ENCODE peak calls at places on chromosomes 12 and 14, in five cellular contexts. One of them, this sample, is unnamed.

GRCh38 chr14:54329082-54329695 is 67.6 kb upstream of the CDKN3 start:
- DNase-seq in DND-41: peak
- DNase-seq in uterus: peak
- DNase-seq in lower leg skin: no peak
- DNase-seq in astrocyte: peak
- DNase-seq in this sample: peak

GRCh38 chr12:120677765-120678473 is 9.0 kb upstream of the MLEC start:
- DNase-seq in lower leg skin: no peak
- DNase-seq in DND-41: no peak
- DNase-seq in astrocyte: no peak
- DNase-seq in uterus: peak
- DNase-seq in this sample: peak

GRCh38 chr12:27693403-27693802 is 2.8 kb upstream of the REP15 start:
- DNase-seq in uterus: no peak
- DNase-seq in astrocyte: no peak
- DNase-seq in lower leg skin: no peak
- DNase-seq in DND-41: no peak
- DNase-seq in this sample: no peak

GRCh38 chr14:77272261-77272660 is 1.3 kb upstream of the NGB start:
- DNase-seq in astrocyte: no peak
- DNase-seq in DND-41: no peak
- DNase-seq in uterus: no peak
- DNase-seq in lower leg skin: no peak
- DNase-seq in this sample: no peak

GRCh38 chr14:30873308-30874119 is 845 bp upstream of the COCH start:
- DNase-seq in lower leg skin: no peak
- DNase-seq in uterus: no peak
- DNase-seq in DND-41: no peak
- DNase-seq in astrocyte: no peak
- DNase-seq in this sample: no peak

GRCh38 chr14:70905316-70905715 is 1.9 kb upstream of the PCNX1 start:
- DNase-seq in uterus: peak
- DNase-seq in DND-41: no peak
- DNase-seq in lower leg skin: peak
- DNase-seq in astrocyte: no peak
- DNase-seq in this sample: no peak

GRCh38 chr14:22973217-22974032 is 8.9 kb downstream of the AJUBA start:
- DNase-seq in uterus: peak
- DNase-seq in lower leg skin: no peak
- DNase-seq in astrocyte: no peak
- DNase-seq in DND-41: peak
- DNase-seq in this sample: peak

GRCh38 chr14:69262516-69262915 is 2.6 kb downstream of the GALNT16 start:
- DNase-seq in uterus: no peak
- DNase-seq in DND-41: no peak
- DNase-seq in lower leg skin: peak
- DNase-seq in astrocyte: no peak
- DNase-seq in this sample: no peak

GRCh38 chr14:55858604-55859003 is 259.6 kb upstream of the PELI2 start:
- DNase-seq in uterus: no peak
- DNase-seq in lower leg skin: no peak
- DNase-seq in DND-41: no peak
- DNase-seq in astrocyte: no peak
- DNase-seq in this sample: no peak

GRCh38 chr12:58917699-58918334 is 2.5 kb downstream of the LRIG3 start:
- DNase-seq in astrocyte: no peak
- DNase-seq in uterus: no peak
- DNase-seq in DND-41: no peak
- DNase-seq in lower leg skin: no peak
- DNase-seq in this sample: no peak

GRCh38 chr12:87150969-87151662 is 878.1 kb downstream of the C12orf50 start:
- DNase-seq in astrocyte: no peak
- DNase-seq in lower leg skin: no peak
- DNase-seq in DND-41: no peak
- DNase-seq in uterus: no peak
- DNase-seq in this sample: no peak

GRCh38 chr12:59166457-59166856 is 246.2 kb upstream of the LRIG3 start:
- DNase-seq in astrocyte: no peak
- DNase-seq in lower leg skin: no peak
- DNase-seq in uterus: no peak
- DNase-seq in DND-41: no peak
- DNase-seq in this sample: no peak

GRCh38 chr14:22664261-22664660 is 20.1 kb upstream of the OR6J1 start:
- DNase-seq in lower leg skin: no peak
- DNase-seq in astrocyte: no peak
- DNase-seq in uterus: no peak
- DNase-seq in DND-41: no peak
- DNase-seq in this sample: no peak

GRCh38 chr12:97754306-97754705 is 291.7 kb downstream of the RMST start:
- DNase-seq in astrocyte: no peak
- DNase-seq in lower leg skin: no peak
- DNase-seq in uterus: no peak
- DNase-seq in DND-41: no peak
- DNase-seq in this sample: no peak

GRCh38 chr12:4039927-4040326 is 166.7 kb upstream of the PARP11 start:
- DNase-seq in lower leg skin: no peak
- DNase-seq in astrocyte: no peak
- DNase-seq in uterus: no peak
- DNase-seq in DND-41: no peak
- DNase-seq in this sample: no peak

GRCh38 chr12:104215638-104216297 is at the start of gene TXNRD1:
- DNase-seq in uterus: peak
- DNase-seq in DND-41: no peak
- DNase-seq in lower leg skin: peak
- DNase-seq in astrocyte: peak
- DNase-seq in this sample: peak

GRCh38 chr14:87896393-87897380 is 96.3 kb downstream of the GALC start:
- DNase-seq in lower leg skin: no peak
- DNase-seq in uterus: no peak
- DNase-seq in DND-41: no peak
- DNase-seq in astrocyte: peak
- DNase-seq in this sample: peak

GRCh38 chr14:72513994-72514659 is 379.8 kb downstream of the DPF3 start:
- DNase-seq in lower leg skin: peak
- DNase-seq in uterus: no peak
- DNase-seq in astrocyte: peak
- DNase-seq in DND-41: no peak
- DNase-seq in this sample: no peak

GRCh38 chr12:13443498-13443897 is 247.0 kb downstream of the EMP1 start:
- DNase-seq in uterus: no peak
- DNase-seq in DND-41: no peak
- DNase-seq in astrocyte: no peak
- DNase-seq in lower leg skin: no peak
- DNase-seq in this sample: no peak

GRCh38 chr12:50639721-50640120 is 124.2 kb upstream of the ATF1 start:
- DNase-seq in lower leg skin: no peak
- DNase-seq in DND-41: no peak
- DNase-seq in uterus: no peak
- DNase-seq in astrocyte: no peak
- DNase-seq in this sample: no peak

GRCh38 chr12:50642035-50642451 is 121.9 kb upstream of the ATF1 start:
- DNase-seq in DND-41: no peak
- DNase-seq in lower leg skin: no peak
- DNase-seq in astrocyte: peak
- DNase-seq in uterus: no peak
- DNase-seq in this sample: no peak

GRCh38 chr12:50640321-50640939 is 123.5 kb upstream of the ATF1 start:
- DNase-seq in lower leg skin: no peak
- DNase-seq in DND-41: no peak
- DNase-seq in uterus: no peak
- DNase-seq in astrocyte: no peak
- DNase-seq in this sample: no peak

GRCh38 chr12:50641566-50641965 is 122.3 kb upstream of the ATF1 start:
- DNase-seq in astrocyte: no peak
- DNase-seq in DND-41: no peak
- DNase-seq in lower leg skin: no peak
- DNase-seq in uterus: no peak
- DNase-seq in this sample: no peak

DNA sequence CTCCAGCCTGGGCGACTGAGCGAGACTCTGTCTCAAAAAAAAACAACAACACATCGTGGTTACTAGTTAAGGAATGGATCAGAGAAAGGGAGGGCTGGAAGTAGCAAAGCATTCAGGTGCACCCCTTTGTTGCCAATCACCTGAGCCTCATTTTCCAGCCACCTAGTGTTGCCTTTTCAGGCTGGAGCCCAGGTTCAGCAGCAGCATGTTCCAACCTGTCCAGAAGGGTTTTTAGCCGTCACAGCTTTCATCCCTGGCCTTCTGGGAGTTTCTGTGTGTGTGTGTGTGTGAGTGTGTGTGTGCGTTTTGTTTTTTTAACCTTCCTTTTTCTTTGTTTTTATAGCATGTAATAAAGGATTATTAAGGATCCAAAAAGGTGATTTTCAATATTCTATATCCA is 121.1 kb upstream of the ATF1 start:
- DNase-seq in DND-41: no peak
- DNase-seq in astrocyte: no peak
- DNase-seq in lower leg skin: no peak
- DNase-seq in uterus: no peak
- DNase-seq in this sample: no peak
- TF ChIP-seq CTCF in DND-41: no peak
- TF ChIP-seq CTCF in astrocyte: no peak
- TF ChIP-seq CTCF in lower leg skin: no peak
- TF ChIP-seq CTCF in uterus: no peak
- TF ChIP-seq CTCF in this sample: no peak

GRCh38 chr14:99273724-99274345 is 1.8 kb upstream of the BCL11B start:
- DNase-seq in astrocyte: no peak
- DNase-seq in lower leg skin: peak
- DNase-seq in uterus: no peak
- DNase-seq in DND-41: no peak
- DNase-seq in this sample: peak
- TF ChIP-seq CTCF in astrocyte: no peak
- TF ChIP-seq CTCF in lower leg skin: no peak
- TF ChIP-seq CTCF in uterus: no peak
- TF ChIP-seq CTCF in DND-41: no peak
- TF ChIP-seq CTCF in this sample: no peak

GRCh38 chr12:47942327-47943230 is 20.8 kb upstream of the TMEM106C start:
- DNase-seq in astrocyte: no peak
- DNase-seq in DND-41: no peak
- DNase-seq in lower leg skin: peak
- DNase-seq in uterus: no peak
- DNase-seq in this sample: peak
- TF ChIP-seq CTCF in astrocyte: no peak
- TF ChIP-seq CTCF in DND-41: peak
- TF ChIP-seq CTCF in lower leg skin: no peak
- TF ChIP-seq CTCF in uterus: no peak
- TF ChIP-seq CTCF in this sample: peak

GRCh38 chr14:103296987-103297386 is 37.0 kb upstream of the EIF5 start:
- DNase-seq in uterus: no peak
- DNase-seq in astrocyte: no peak
- DNase-seq in DND-41: no peak
- DNase-seq in lower leg skin: peak
- DNase-seq in this sample: no peak

GRCh38 chr14:103302966-103303365 is 31.1 kb upstream of the EIF5 start:
- DNase-seq in uterus: no peak
- DNase-seq in lower leg skin: no peak
- DNase-seq in DND-41: no peak
- DNase-seq in astrocyte: no peak
- DNase-seq in this sample: no peak

GRCh38 chr14:103296007-103296406 is 38.0 kb upstream of the EIF5 start:
- DNase-seq in DND-41: no peak
- DNase-seq in lower leg skin: peak
- DNase-seq in uterus: no peak
- DNase-seq in astrocyte: peak
- DNase-seq in this sample: no peak

GRCh38 chr14:103301512-103302197 is 32.4 kb upstream of the EIF5 start:
- DNase-seq in lower leg skin: peak
- DNase-seq in uterus: no peak
- DNase-seq in DND-41: no peak
- DNase-seq in astrocyte: no peak
- DNase-seq in this sample: no peak

GRCh38 chr14:103298620-103299019 is 35.4 kb upstream of the EIF5 start:
- DNase-seq in astrocyte: no peak
- DNase-seq in uterus: no peak
- DNase-seq in lower leg skin: peak
- DNase-seq in DND-41: no peak
- DNase-seq in this sample: no peak
- TF ChIP-seq CTCF in astrocyte: no peak
- TF ChIP-seq CTCF in uterus: no peak
- TF ChIP-seq CTCF in lower leg skin: no peak
- TF ChIP-seq CTCF in DND-41: peak
- TF ChIP-seq CTCF in this sample: no peak

This sample was measured in activated CD8-positive, alpha-beta T cell treated with anti-CD3 and anti-CD28 coated beads for 36 hours.